ENCODE peak calls at places on chromosomes 4 and X, in nine cellular contexts. One of them, this sample, is unnamed.

GRCh38 chr4:64967286-64967685 is 558.0 kb upstream of the TECRL start:
- DNase-seq in SW480: no peak
- DNase-seq in PC-3: no peak
- DNase-seq in fibroblast of lung: no peak
- DNase-seq in AG10803: no peak
- DNase-seq in T follicular helper cell: no peak
- DNase-seq in heart left ventricle: no peak
- DNase-seq in cardiac fibroblast: no peak
- DNase-seq in T-cell: no peak
- DNase-seq in this sample: no peak

GRCh38 chr4:108793413-108793812 is 30.6 kb upstream of the ETNPPL start:
- DNase-seq in SW480: no peak
- DNase-seq in PC-3: no peak
- DNase-seq in fibroblast of lung: no peak
- DNase-seq in AG10803: no peak
- DNase-seq in T follicular helper cell: no peak
- DNase-seq in heart left ventricle: no peak
- DNase-seq in cardiac fibroblast: no peak
- DNase-seq in T-cell: no peak
- DNase-seq in this sample: no peak

GRCh38 chr4:20203508-20203907 is 48.2 kb upstream of the SLIT2 start:
- DNase-seq in SW480: no peak
- DNase-seq in PC-3: peak; percentile 75
- DNase-seq in fibroblast of lung: peak; percentile 78
- DNase-seq in AG10803: peak; percentile 98
- DNase-seq in T follicular helper cell: no peak
- DNase-seq in heart left ventricle: no peak
- DNase-seq in cardiac fibroblast: peak; percentile 57
- DNase-seq in T-cell: no peak
- DNase-seq in this sample: no peak

GRCh38 chr4:156322592-156322991 is 368.9 kb upstream of the CTSO start:
- DNase-seq in SW480: no peak
- DNase-seq in PC-3: peak; percentile 87
- DNase-seq in fibroblast of lung: peak; percentile 62
- DNase-seq in AG10803: peak; percentile 81
- DNase-seq in T follicular helper cell: no peak
- DNase-seq in heart left ventricle: no peak
- DNase-seq in cardiac fibroblast: peak; percentile 55
- DNase-seq in T-cell: no peak
- DNase-seq in this sample: no peak

GRCh38 chr4:20895988-20896387 is 195.7 kb downstream of the PACRGL start:
- DNase-seq in SW480: no peak
- DNase-seq in PC-3: no peak
- DNase-seq in fibroblast of lung: no peak
- DNase-seq in AG10803: no peak
- DNase-seq in T follicular helper cell: no peak
- DNase-seq in heart left ventricle: no peak
- DNase-seq in cardiac fibroblast: no peak
- DNase-seq in T-cell: no peak
- DNase-seq in this sample: no peak

GRCh38 chr4:38385286-38386010 is 278.6 kb upstream of the KLF3 start:
- DNase-seq in SW480: peak; percentile 72
- DNase-seq in PC-3: no peak
- DNase-seq in fibroblast of lung: no peak
- DNase-seq in AG10803: peak; percentile 8
- DNase-seq in T follicular helper cell: no peak
- DNase-seq in heart left ventricle: no peak
- DNase-seq in cardiac fibroblast: no peak
- DNase-seq in T-cell: no peak
- DNase-seq in this sample: no peak

GRCh38 chrX:67555578-67556203 is 11.9 kb downstream of the AR start:
- DNase-seq in SW480: peak; percentile 18
- DNase-seq in PC-3: peak; percentile 10
- DNase-seq in fibroblast of lung: peak; percentile 36
- DNase-seq in AG10803: peak; percentile 42
- DNase-seq in T follicular helper cell: no peak
- DNase-seq in heart left ventricle: no peak
- DNase-seq in cardiac fibroblast: peak; percentile 57
- DNase-seq in T-cell: no peak
- DNase-seq in this sample: peak; percentile 25

GRCh38 chr4:151004222-151004621 is 10.9 kb downstream of the LRBA start:
- DNase-seq in SW480: peak; percentile 17
- DNase-seq in PC-3: peak; percentile 60
- DNase-seq in fibroblast of lung: peak; percentile 48
- DNase-seq in AG10803: peak; percentile 3
- DNase-seq in T follicular helper cell: no peak
- DNase-seq in heart left ventricle: no peak
- DNase-seq in cardiac fibroblast: peak; percentile 31
- DNase-seq in T-cell: no peak
- DNase-seq in this sample: no peak

GRCh38 chr4:139851133-139851532 is 185.5 kb downstream of the MGST2 start:
- DNase-seq in SW480: no peak
- DNase-seq in PC-3: no peak
- DNase-seq in fibroblast of lung: no peak
- DNase-seq in AG10803: no peak
- DNase-seq in T follicular helper cell: no peak
- DNase-seq in heart left ventricle: no peak
- DNase-seq in cardiac fibroblast: no peak
- DNase-seq in T-cell: no peak
- DNase-seq in this sample: no peak

GRCh38 chr4:129950217-129950616 is 854.3 kb downstream of the C4orf33 start:
- DNase-seq in SW480: no peak
- DNase-seq in PC-3: no peak
- DNase-seq in fibroblast of lung: no peak
- DNase-seq in AG10803: no peak
- DNase-seq in T follicular helper cell: no peak
- DNase-seq in heart left ventricle: no peak
- DNase-seq in cardiac fibroblast: no peak
- DNase-seq in T-cell: no peak
- DNase-seq in this sample: no peak

GRCh38 chr4:163611784-163612445 is 117.4 kb downstream of the TMA16 start:
- DNase-seq in SW480: no peak
- DNase-seq in PC-3: no peak
- DNase-seq in fibroblast of lung: no peak
- DNase-seq in AG10803: no peak
- DNase-seq in T follicular helper cell: no peak
- DNase-seq in heart left ventricle: no peak
- DNase-seq in cardiac fibroblast: no peak
- DNase-seq in T-cell: no peak
- DNase-seq in this sample: no peak

GRCh38 chr4:15513545-15513944 is 43.9 kb downstream of the CC2D2A start:
- DNase-seq in SW480: no peak
- DNase-seq in PC-3: no peak
- DNase-seq in fibroblast of lung: peak; percentile 40
- DNase-seq in AG10803: no peak
- DNase-seq in T follicular helper cell: no peak
- DNase-seq in heart left ventricle: no peak
- DNase-seq in cardiac fibroblast: no peak
- DNase-seq in T-cell: no peak
- DNase-seq in this sample: no peak

GRCh38 chrX:1466971-1467561 is 14.4 kb upstream of the ASMTL start:
- DNase-seq in SW480: no peak
- DNase-seq in PC-3: no peak
- DNase-seq in fibroblast of lung: no peak
- DNase-seq in AG10803: no peak
- DNase-seq in T follicular helper cell: no peak
- DNase-seq in heart left ventricle: peak; percentile 23
- DNase-seq in cardiac fibroblast: no peak
- DNase-seq in T-cell: peak; percentile 45
- DNase-seq in this sample: no peak

GRCh38 chr4:90152024-90152423 is 24.8 kb downstream of the CCSER1 start:
- DNase-seq in SW480: no peak
- DNase-seq in PC-3: no peak
- DNase-seq in fibroblast of lung: no peak
- DNase-seq in AG10803: no peak
- DNase-seq in T follicular helper cell: no peak
- DNase-seq in heart left ventricle: no peak
- DNase-seq in cardiac fibroblast: no peak
- DNase-seq in T-cell: no peak
- DNase-seq in this sample: no peak

GRCh38 chrX:12994321-12994720 is 19.4 kb downstream of the TMSB4X start:
- DNase-seq in SW480: no peak
- DNase-seq in PC-3: peak; percentile 65
- DNase-seq in fibroblast of lung: no peak
- DNase-seq in AG10803: no peak
- DNase-seq in T follicular helper cell: no peak
- DNase-seq in heart left ventricle: no peak
- DNase-seq in cardiac fibroblast: no peak
- DNase-seq in T-cell: no peak
- DNase-seq in this sample: no peak

GRCh38 chrX:53001958-53002357 is 43.6 kb upstream of the FAM156A start:
- DNase-seq in SW480: no peak
- DNase-seq in PC-3: no peak
- DNase-seq in fibroblast of lung: no peak
- DNase-seq in AG10803: no peak
- DNase-seq in T follicular helper cell: no peak
- DNase-seq in heart left ventricle: no peak
- DNase-seq in cardiac fibroblast: no peak
- DNase-seq in T-cell: no peak
- DNase-seq in this sample: no peak

GRCh38 chrX:1138476-1138875 is 74.0 kb downstream of the CRLF2 start:
- DNase-seq in SW480: no peak
- DNase-seq in PC-3: no peak
- DNase-seq in fibroblast of lung: no peak
- DNase-seq in AG10803: no peak
- DNase-seq in T follicular helper cell: no peak
- DNase-seq in heart left ventricle: no peak
- DNase-seq in cardiac fibroblast: no peak
- DNase-seq in T-cell: no peak
- DNase-seq in this sample: no peak

GRCh38 chr4:118773082-118773792 is 62.7 kb downstream of the SEC24D start:
- DNase-seq in SW480: no peak
- DNase-seq in PC-3: no peak
- DNase-seq in fibroblast of lung: no peak
- DNase-seq in AG10803: peak; percentile 27
- DNase-seq in T follicular helper cell: no peak
- DNase-seq in heart left ventricle: no peak
- DNase-seq in cardiac fibroblast: no peak
- DNase-seq in T-cell: no peak
- DNase-seq in this sample: no peak

GRCh38 chr4:152310223-152310622 is 225.7 kb downstream of the FBXW7 start:
- DNase-seq in SW480: peak; percentile 77
- DNase-seq in PC-3: peak; percentile 88
- DNase-seq in fibroblast of lung: peak; percentile 19
- DNase-seq in AG10803: peak; percentile 64
- DNase-seq in T follicular helper cell: no peak
- DNase-seq in heart left ventricle: no peak
- DNase-seq in cardiac fibroblast: peak; percentile 8
- DNase-seq in T-cell: no peak
- DNase-seq in this sample: no peak

GRCh38 chrX:39550795-39551361 is 546.9 kb downstream of the BCOR start:
- DNase-seq in SW480: no peak
- DNase-seq in PC-3: no peak
- DNase-seq in fibroblast of lung: no peak
- DNase-seq in AG10803: no peak
- DNase-seq in T follicular helper cell: no peak
- DNase-seq in heart left ventricle: no peak
- DNase-seq in cardiac fibroblast: no peak
- DNase-seq in T-cell: no peak
- DNase-seq in this sample: no peak

GRCh38 chr4:165909947-165910346 is 36.9 kb downstream of the TLL1 start:
- DNase-seq in SW480: no peak
- DNase-seq in PC-3: no peak
- DNase-seq in fibroblast of lung: no peak
- DNase-seq in AG10803: no peak
- DNase-seq in T follicular helper cell: no peak
- DNase-seq in heart left ventricle: no peak
- DNase-seq in cardiac fibroblast: peak; percentile 9
- DNase-seq in T-cell: no peak
- DNase-seq in this sample: no peak

GRCh38 chrX:23578079-23578478 is 89.2 kb upstream of the PRDX4 start:
- DNase-seq in SW480: no peak
- DNase-seq in PC-3: peak; percentile 38
- DNase-seq in fibroblast of lung: no peak
- DNase-seq in AG10803: no peak
- DNase-seq in T follicular helper cell: no peak
- DNase-seq in heart left ventricle: no peak
- DNase-seq in cardiac fibroblast: peak; percentile 13
- DNase-seq in T-cell: no peak
- DNase-seq in this sample: no peak

GRCh38 chrX:123175366-123176122 is 8.5 kb upstream of the GRIA3 start:
- DNase-seq in SW480: no peak
- DNase-seq in PC-3: no peak
- DNase-seq in fibroblast of lung: no peak
- DNase-seq in AG10803: no peak
- DNase-seq in T follicular helper cell: no peak
- DNase-seq in heart left ventricle: no peak
- DNase-seq in cardiac fibroblast: no peak
- DNase-seq in T-cell: no peak
- DNase-seq in this sample: no peak

GRCh38 chrX:17440258-17440657 is 65.3 kb downstream of the NHS start:
- DNase-seq in SW480: no peak
- DNase-seq in PC-3: no peak
- DNase-seq in fibroblast of lung: no peak
- DNase-seq in AG10803: no peak
- DNase-seq in T follicular helper cell: no peak
- DNase-seq in heart left ventricle: no peak
- DNase-seq in cardiac fibroblast: no peak
- DNase-seq in T-cell: no peak
- DNase-seq in this sample: no peak

GRCh38 chrX:119218198-119218597 is 17.9 kb upstream of the PGRMC1 start:
- DNase-seq in SW480: peak; percentile 11
- DNase-seq in PC-3: peak; percentile 60
- DNase-seq in fibroblast of lung: peak; percentile 36
- DNase-seq in AG10803: no peak
- DNase-seq in T follicular helper cell: no peak
- DNase-seq in heart left ventricle: no peak
- DNase-seq in cardiac fibroblast: peak; percentile 22
- DNase-seq in T-cell: no peak
- DNase-seq in this sample: no peak

GRCh38 chr4:166594326-166594946 is 639.9 kb downstream of the SPOCK3 start:
- DNase-seq in SW480: peak; percentile 23
- DNase-seq in PC-3: peak; percentile 78
- DNase-seq in fibroblast of lung: peak; percentile 16
- DNase-seq in AG10803: peak; percentile 2
- DNase-seq in T follicular helper cell: no peak
- DNase-seq in heart left ventricle: no peak
- DNase-seq in cardiac fibroblast: peak; percentile 56
- DNase-seq in T-cell: no peak
- DNase-seq in this sample: no peak

GRCh38 chrX:2689773-2690666 is 1.1 kb upstream of the CD99 start:
- DNase-seq in SW480: no peak
- DNase-seq in PC-3: no peak
- DNase-seq in fibroblast of lung: no peak
- DNase-seq in AG10803: no peak
- DNase-seq in T follicular helper cell: no peak
- DNase-seq in heart left ventricle: no peak
- DNase-seq in cardiac fibroblast: no peak
- DNase-seq in T-cell: no peak
- DNase-seq in this sample: no peak

This sample was measured in right cardiac atrium.